ENCODE peak calls at places on chromosomes 6 and 20, in nine cellular contexts. One of them, this sample, is unnamed.
A peak's percentile ranks its signal among the peaks of the same experiment; 100 is the strongest.

GRCh38 chr6:46528956-46529750 is 37.9 kb upstream of the RCAN2 start:
- DNase-seq in PC-3: no peak
- DNase-seq in effector memory CD4-positive, alpha-beta T cell: no peak
- DNase-seq in uterus: no peak
- DNase-seq in naive thymus-derived CD4-positive, alpha-beta T cell: no peak
- DNase-seq in mesendoderm: no peak
- DNase-seq in esophagus muscularis mucosa: no peak
- DNase-seq in IMR-90: no peak
- DNase-seq in left lung: no peak
- DNase-seq in this sample: no peak

GRCh38 chr20:24316731-24317130 is 152.7 kb upstream of the SYNDIG1 start:
- DNase-seq in naive thymus-derived CD4-positive, alpha-beta T cell: no peak
- DNase-seq in esophagus muscularis mucosa: no peak
- DNase-seq in IMR-90: no peak
- DNase-seq in mesendoderm: no peak
- DNase-seq in effector memory CD4-positive, alpha-beta T cell: no peak
- DNase-seq in PC-3: peak; percentile 83
- DNase-seq in uterus: no peak
- DNase-seq in left lung: no peak
- DNase-seq in this sample: no peak

GRCh38 chr20:57103146-57103800 is 163.2 kb downstream of the BMP7 start:
- DNase-seq in left lung: no peak
- DNase-seq in PC-3: no peak
- DNase-seq in IMR-90: no peak
- DNase-seq in naive thymus-derived CD4-positive, alpha-beta T cell: no peak
- DNase-seq in uterus: no peak
- DNase-seq in esophagus muscularis mucosa: no peak
- DNase-seq in mesendoderm: no peak
- DNase-seq in effector memory CD4-positive, alpha-beta T cell: no peak
- DNase-seq in this sample: no peak

GRCh38 chr6:153947817-153948447 is 91.1 kb upstream of the OPRM1 start:
- DNase-seq in IMR-90: no peak
- DNase-seq in mesendoderm: peak; percentile 72
- DNase-seq in effector memory CD4-positive, alpha-beta T cell: no peak
- DNase-seq in uterus: no peak
- DNase-seq in left lung: no peak
- DNase-seq in PC-3: peak; percentile 60
- DNase-seq in esophagus muscularis mucosa: no peak
- DNase-seq in naive thymus-derived CD4-positive, alpha-beta T cell: no peak
- DNase-seq in this sample: peak; percentile 5

GRCh38 chr6:167045828-167046580 is 46.8 kb downstream of the CEP43 start:
- DNase-seq in effector memory CD4-positive, alpha-beta T cell: no peak
- DNase-seq in mesendoderm: peak; percentile 13
- DNase-seq in PC-3: peak; percentile 43
- DNase-seq in left lung: no peak
- DNase-seq in IMR-90: no peak
- DNase-seq in uterus: no peak
- DNase-seq in esophagus muscularis mucosa: no peak
- DNase-seq in naive thymus-derived CD4-positive, alpha-beta T cell: no peak
- DNase-seq in this sample: no peak

GRCh38 chr6:138692978-138693909 is 80.3 kb upstream of the CCDC28A start:
- DNase-seq in mesendoderm: peak; percentile 93
- DNase-seq in uterus: peak; percentile 39
- DNase-seq in effector memory CD4-positive, alpha-beta T cell: peak; percentile 8
- DNase-seq in left lung: peak; percentile 79
- DNase-seq in esophagus muscularis mucosa: no peak
- DNase-seq in IMR-90: peak; percentile 57
- DNase-seq in naive thymus-derived CD4-positive, alpha-beta T cell: peak; percentile 7
- DNase-seq in PC-3: peak; percentile 76
- DNase-seq in this sample: peak; percentile 89

GRCh38 chr6:54204921-54205511 is 93.8 kb downstream of the MLIP start:
- DNase-seq in PC-3: no peak
- DNase-seq in mesendoderm: peak; percentile 54
- DNase-seq in left lung: no peak
- DNase-seq in naive thymus-derived CD4-positive, alpha-beta T cell: no peak
- DNase-seq in uterus: no peak
- DNase-seq in IMR-90: no peak
- DNase-seq in esophagus muscularis mucosa: no peak
- DNase-seq in effector memory CD4-positive, alpha-beta T cell: no peak
- DNase-seq in this sample: no peak

GRCh38 chr20:47669489-47669888 is 115.8 kb downstream of the SULF2 start:
- DNase-seq in esophagus muscularis mucosa: no peak
- DNase-seq in uterus: no peak
- DNase-seq in effector memory CD4-positive, alpha-beta T cell: no peak
- DNase-seq in left lung: no peak
- DNase-seq in mesendoderm: no peak
- DNase-seq in IMR-90: no peak
- DNase-seq in naive thymus-derived CD4-positive, alpha-beta T cell: no peak
- DNase-seq in PC-3: no peak
- DNase-seq in this sample: no peak

GRCh38 chr6:94278146-94278545 is 858.8 kb upstream of the EPHA7 start:
- DNase-seq in naive thymus-derived CD4-positive, alpha-beta T cell: no peak
- DNase-seq in IMR-90: no peak
- DNase-seq in uterus: no peak
- DNase-seq in effector memory CD4-positive, alpha-beta T cell: no peak
- DNase-seq in mesendoderm: peak; percentile 31
- DNase-seq in left lung: no peak
- DNase-seq in PC-3: no peak
- DNase-seq in esophagus muscularis mucosa: no peak
- DNase-seq in this sample: no peak

GRCh38 chr20:19654906-19655305 is 103.2 kb upstream of the RIN2 start:
- DNase-seq in mesendoderm: no peak
- DNase-seq in naive thymus-derived CD4-positive, alpha-beta T cell: no peak
- DNase-seq in uterus: no peak
- DNase-seq in PC-3: no peak
- DNase-seq in IMR-90: no peak
- DNase-seq in left lung: no peak
- DNase-seq in esophagus muscularis mucosa: no peak
- DNase-seq in effector memory CD4-positive, alpha-beta T cell: no peak
- DNase-seq in this sample: no peak

DNA sequence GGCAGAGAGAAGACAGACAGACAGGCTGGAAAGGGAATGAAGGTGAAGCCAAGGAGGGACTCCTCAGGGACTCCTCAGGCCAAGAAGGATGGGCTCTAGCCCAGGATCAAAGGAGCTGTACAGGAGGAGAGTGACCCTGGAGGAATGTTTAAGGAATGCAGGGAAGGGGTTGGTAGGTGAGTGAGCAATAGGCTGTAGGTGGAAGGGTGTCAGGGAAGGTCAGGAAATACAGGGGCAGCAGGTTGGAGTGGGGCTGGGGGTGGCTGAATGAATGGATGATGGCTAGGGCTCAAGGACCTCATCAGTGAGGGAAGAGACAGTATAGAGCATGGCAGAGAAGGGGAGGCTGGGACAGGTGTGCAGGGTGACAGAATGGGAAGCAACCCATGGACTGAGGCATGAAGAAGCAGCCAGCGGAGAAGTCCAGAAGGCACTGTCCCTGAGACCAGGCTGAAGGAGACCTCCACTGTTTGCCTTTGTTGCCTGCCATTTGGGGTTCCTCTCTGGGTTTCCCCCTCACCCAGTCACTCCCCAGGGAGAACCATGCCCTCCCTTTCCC is 13.2 kb downstream of the SYNGAP1 start:
- DNase-seq in uterus: no peak
- DNase-seq in esophagus muscularis mucosa: no peak
- DNase-seq in naive thymus-derived CD4-positive, alpha-beta T cell: no peak
- DNase-seq in mesendoderm: peak; percentile 89
- DNase-seq in left lung: no peak
- DNase-seq in effector memory CD4-positive, alpha-beta T cell: no peak
- DNase-seq in PC-3: no peak
- DNase-seq in IMR-90: no peak
- DNase-seq in this sample: no peak
- H3K27ac ChIP-seq in uterus: peak overlapping the region; percentile 88
- H3K27ac ChIP-seq in esophagus muscularis mucosa: peak overlapping the region; percentile 77
- H3K27ac ChIP-seq in naive thymus-derived CD4-positive, alpha-beta T cell: no peak overlapping the region
- H3K27ac ChIP-seq in mesendoderm: peak overlapping the region; percentile 98
- H3K27ac ChIP-seq in left lung: no peak overlapping the region
- H3K27ac ChIP-seq in effector memory CD4-positive, alpha-beta T cell: no peak overlapping the region
- H3K27ac ChIP-seq in PC-3: no peak overlapping the region
- H3K27ac ChIP-seq in IMR-90: no peak overlapping the region
- H3K27ac ChIP-seq in this sample: peak overlapping the region; percentile 18

GRCh38 chr6:5459346-5459745 is 198.0 kb downstream of the FARS2 start:
- DNase-seq in IMR-90: no peak
- DNase-seq in naive thymus-derived CD4-positive, alpha-beta T cell: no peak
- DNase-seq in esophagus muscularis mucosa: no peak
- DNase-seq in left lung: no peak
- DNase-seq in PC-3: no peak
- DNase-seq in uterus: no peak
- DNase-seq in mesendoderm: no peak
- DNase-seq in effector memory CD4-positive, alpha-beta T cell: no peak
- DNase-seq in this sample: no peak

GRCh38 chr6:5461365-5461764 is 200.1 kb downstream of the FARS2 start:
- DNase-seq in esophagus muscularis mucosa: no peak
- DNase-seq in uterus: no peak
- DNase-seq in IMR-90: no peak
- DNase-seq in PC-3: no peak
- DNase-seq in left lung: no peak
- DNase-seq in mesendoderm: no peak
- DNase-seq in effector memory CD4-positive, alpha-beta T cell: no peak
- DNase-seq in naive thymus-derived CD4-positive, alpha-beta T cell: no peak
- DNase-seq in this sample: no peak

GRCh38 chr6:5457983-5458683 is 196.8 kb downstream of the FARS2 start:
- DNase-seq in effector memory CD4-positive, alpha-beta T cell: no peak
- DNase-seq in left lung: peak; percentile 54
- DNase-seq in esophagus muscularis mucosa: no peak
- DNase-seq in PC-3: peak; percentile 67
- DNase-seq in IMR-90: no peak
- DNase-seq in mesendoderm: no peak
- DNase-seq in naive thymus-derived CD4-positive, alpha-beta T cell: no peak
- DNase-seq in uterus: no peak
- DNase-seq in this sample: no peak

GRCh38 chr6:5453531-5453930 is 192.2 kb downstream of the FARS2 start:
- DNase-seq in effector memory CD4-positive, alpha-beta T cell: no peak
- DNase-seq in uterus: no peak
- DNase-seq in mesendoderm: no peak
- DNase-seq in esophagus muscularis mucosa: no peak
- DNase-seq in naive thymus-derived CD4-positive, alpha-beta T cell: no peak
- DNase-seq in PC-3: peak; percentile 57
- DNase-seq in IMR-90: no peak
- DNase-seq in left lung: no peak
- DNase-seq in this sample: no peak

GRCh38 chr6:5457036-5457435 is 195.7 kb downstream of the FARS2 start:
- DNase-seq in esophagus muscularis mucosa: no peak
- DNase-seq in IMR-90: peak; percentile 18
- DNase-seq in left lung: no peak
- DNase-seq in PC-3: peak; percentile 96
- DNase-seq in effector memory CD4-positive, alpha-beta T cell: no peak
- DNase-seq in mesendoderm: peak; percentile 41
- DNase-seq in uterus: no peak
- DNase-seq in naive thymus-derived CD4-positive, alpha-beta T cell: no peak
- DNase-seq in this sample: peak; percentile 16
- H3K27ac ChIP-seq in esophagus muscularis mucosa: no peak overlapping the region
- H3K27ac ChIP-seq in IMR-90: no peak overlapping the region
- H3K27ac ChIP-seq in left lung: no peak overlapping the region
- H3K27ac ChIP-seq in PC-3: peak overlapping the region; percentile 91
- H3K27ac ChIP-seq in effector memory CD4-positive, alpha-beta T cell: no peak overlapping the region
- H3K27ac ChIP-seq in mesendoderm: no peak overlapping the region
- H3K27ac ChIP-seq in uterus: no peak overlapping the region
- H3K27ac ChIP-seq in naive thymus-derived CD4-positive, alpha-beta T cell: no peak overlapping the region
- H3K27ac ChIP-seq in this sample: peak overlapping the region; percentile 41

DNA sequence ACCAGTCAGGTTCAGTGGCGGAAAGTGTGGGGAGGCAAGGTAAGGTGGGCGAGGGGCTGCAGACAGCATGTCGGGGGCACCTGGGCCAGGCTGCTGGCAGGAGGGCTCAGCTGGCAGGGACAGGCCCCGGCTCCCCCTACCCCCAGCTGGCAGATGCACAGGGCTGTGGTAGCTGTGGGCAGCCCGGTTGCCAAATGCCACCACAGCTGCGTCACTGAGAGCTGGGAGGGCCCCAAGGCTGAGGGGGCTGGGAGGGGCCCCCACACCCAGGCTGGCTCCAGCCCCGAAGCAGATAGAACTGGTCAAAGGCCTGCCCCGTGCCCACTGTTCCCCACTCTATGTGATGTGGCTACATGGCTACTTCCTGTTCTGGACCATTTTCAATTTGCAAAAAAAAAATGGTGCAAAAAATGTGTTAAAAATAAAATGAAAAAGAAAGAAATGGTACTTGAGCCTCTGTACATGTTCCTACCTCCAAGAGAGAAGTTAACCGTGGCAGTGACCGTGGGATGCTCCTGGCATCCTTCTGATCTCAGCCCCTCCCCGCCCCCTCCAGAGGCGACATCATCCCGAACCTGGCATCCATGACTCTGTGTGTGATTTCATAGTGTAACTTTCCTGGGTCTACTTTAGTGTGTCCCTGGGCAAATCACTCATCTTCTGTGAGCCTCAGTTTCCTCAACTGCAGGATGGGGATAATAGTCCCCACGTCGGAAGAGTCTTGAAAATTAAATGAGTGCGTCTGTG is 64.4 kb downstream of the UBE2V1 start:
- DNase-seq in esophagus muscularis mucosa: no peak
- DNase-seq in effector memory CD4-positive, alpha-beta T cell: no peak
- DNase-seq in IMR-90: peak; percentile 14
- DNase-seq in mesendoderm: no peak
- DNase-seq in naive thymus-derived CD4-positive, alpha-beta T cell: no peak
- DNase-seq in PC-3: no peak
- DNase-seq in left lung: no peak
- DNase-seq in uterus: no peak
- DNase-seq in this sample: no peak
- H3K27ac ChIP-seq in esophagus muscularis mucosa: no peak overlapping the region
- H3K27ac ChIP-seq in effector memory CD4-positive, alpha-beta T cell: no peak overlapping the region
- H3K27ac ChIP-seq in IMR-90: no peak overlapping the region
- H3K27ac ChIP-seq in mesendoderm: no peak overlapping the region
- H3K27ac ChIP-seq in naive thymus-derived CD4-positive, alpha-beta T cell: no peak overlapping the region
- H3K27ac ChIP-seq in PC-3: no peak overlapping the region
- H3K27ac ChIP-seq in left lung: peak overlapping the region; percentile 81
- H3K27ac ChIP-seq in uterus: no peak overlapping the region
- H3K27ac ChIP-seq in this sample: no peak overlapping the region

GRCh38 chr20:44187054-44187762 is at the start of gene JPH2:
- DNase-seq in PC-3: peak; percentile 91
- DNase-seq in mesendoderm: peak; percentile 97
- DNase-seq in naive thymus-derived CD4-positive, alpha-beta T cell: no peak
- DNase-seq in IMR-90: peak; percentile 67
- DNase-seq in uterus: peak; percentile 87
- DNase-seq in effector memory CD4-positive, alpha-beta T cell: no peak
- DNase-seq in left lung: no peak
- DNase-seq in esophagus muscularis mucosa: peak; percentile 94
- DNase-seq in this sample: peak; percentile 97

GRCh38 chr20:44185574-44185973 is 1.4 kb downstream of the JPH2 start:
- DNase-seq in left lung: no peak
- DNase-seq in naive thymus-derived CD4-positive, alpha-beta T cell: no peak
- DNase-seq in mesendoderm: no peak
- DNase-seq in PC-3: no peak
- DNase-seq in IMR-90: no peak
- DNase-seq in esophagus muscularis mucosa: no peak
- DNase-seq in uterus: no peak
- DNase-seq in effector memory CD4-positive, alpha-beta T cell: no peak
- DNase-seq in this sample: no peak

GRCh38 chr20:44187763-44188709 is 1.0 kb upstream of the JPH2 start:
- DNase-seq in mesendoderm: no peak
- DNase-seq in effector memory CD4-positive, alpha-beta T cell: no peak
- DNase-seq in IMR-90: peak; percentile 32
- DNase-seq in naive thymus-derived CD4-positive, alpha-beta T cell: no peak
- DNase-seq in esophagus muscularis mucosa: no peak
- DNase-seq in uterus: peak; percentile 66
- DNase-seq in left lung: no peak
- DNase-seq in PC-3: peak; percentile 39
- DNase-seq in this sample: no peak

GRCh38 chr20:44186201-44186600 is 787 bp downstream of the JPH2 start:
- DNase-seq in effector memory CD4-positive, alpha-beta T cell: no peak
- DNase-seq in esophagus muscularis mucosa: peak; percentile 92
- DNase-seq in naive thymus-derived CD4-positive, alpha-beta T cell: no peak
- DNase-seq in mesendoderm: no peak
- DNase-seq in IMR-90: no peak
- DNase-seq in PC-3: no peak
- DNase-seq in uterus: no peak
- DNase-seq in left lung: no peak
- DNase-seq in this sample: no peak

GRCh38 chr20:44186674-44187053 is 324 bp downstream of the JPH2 start:
- DNase-seq in effector memory CD4-positive, alpha-beta T cell: no peak
- DNase-seq in mesendoderm: no peak
- DNase-seq in naive thymus-derived CD4-positive, alpha-beta T cell: no peak
- DNase-seq in PC-3: no peak
- DNase-seq in left lung: no peak
- DNase-seq in esophagus muscularis mucosa: peak; percentile 84
- DNase-seq in uterus: no peak
- DNase-seq in IMR-90: no peak
- DNase-seq in this sample: no peak
- H3K27ac ChIP-seq in effector memory CD4-positive, alpha-beta T cell: no peak overlapping the region
- H3K27ac ChIP-seq in mesendoderm: peak overlapping the region; percentile 89
- H3K27ac ChIP-seq in naive thymus-derived CD4-positive, alpha-beta T cell: no peak overlapping the region
- H3K27ac ChIP-seq in PC-3: peak overlapping the region; percentile 78
- H3K27ac ChIP-seq in left lung: no peak overlapping the region
- H3K27ac ChIP-seq in esophagus muscularis mucosa: peak overlapping the region; percentile 95
- H3K27ac ChIP-seq in uterus: peak overlapping the region; percentile 90
- H3K27ac ChIP-seq in IMR-90: peak overlapping the region; percentile 83
- H3K27ac ChIP-seq in this sample: peak overlapping the region; percentile 95

This sample was measured in RWPE1.